ENCODE peak calls at places on chromosomes 2 and 18, in four cellular contexts. V is CD8-positive, alpha-beta memory T cell; R is BE2C; S is aorta. M is an unnamed sample. For H3K4me1, the result is how much of the 10 kb centered on the place peaks cover.

GRCh38 chr2:133600231-133600630 is 32.0 kb upstream of the NCKAP5 start:
- DNase-seq in V (no peak), R (no peak), S (no peak), M (no peak)

GRCh38 chr18:41121116-41121826 is 833.8 kb upstream of the PIK3C3 start:
- DNase-seq in R (no peak), V (no peak), S (no peak), M (no peak)

GRCh38 chr2:45024600-45025291 is 15.5 kb upstream of the SIX2 start:
- DNase-seq in S (peak), R (no peak), V (no peak), M (no peak)

GRCh38 chr2:235616846-235617245 is 123.0 kb downstream of the AGAP1 start:
- DNase-seq in V (no peak), R (no peak), S (no peak), M (no peak)

GRCh38 chr2:127079358-127079920 is 27.5 kb downstream of the BIN1 start:
- DNase-seq in V (no peak), R (no peak), S (no peak), M (no peak)

GRCh38 chr2:181953773-181954537 is 31.7 kb upstream of the PPP1R1C start:
- DNase-seq in R (peak), S (peak), V (peak), M (no peak)

GRCh38 chr2:37529830-37530452 is 141.5 kb downstream of the CDC42EP3 start:
- DNase-seq in S (no peak), R (no peak), V (no peak), M (no peak)

GRCh38 chr2:28356095-28356911 is 36.4 kb upstream of the FOSL2 start:
- DNase-seq in V (no peak), R (peak), S (peak), M (peak)

GRCh38 chr2:207226671-207227061 is 60.9 kb upstream of the KLF7 start:
- DNase-seq in S (no peak), R (no peak), V (no peak), M (no peak)

GRCh38 chr2:144078091-144078490 is 441.8 kb downstream of the ZEB2 start:
- DNase-seq in R (no peak), S (no peak), V (no peak), M (no peak)

GRCh38 chr2:20203072-20203471 is 21.9 kb downstream of the SDC1 start:
- DNase-seq in R (no peak), S (no peak), V (no peak), M (no peak)

GRCh38 chr2:44753552-44754285 is 187.8 kb upstream of the SIX3 start:
- DNase-seq in V (no peak), R (peak), S (no peak), M (no peak)

GRCh38 chr2:20314562-20315521 is 35.8 kb downstream of the PUM2 start:
- DNase-seq in S (no peak), V (no peak), R (no peak), M (no peak)

GRCh38 chr2:197075754-197076337 is 149.3 kb upstream of the PGAP1 start:
- DNase-seq in V (no peak), R (peak), S (no peak), M (no peak)

GRCh38 chr18:12246849-12247808 is 7.0 kb upstream of the CIDEA start:
- DNase-seq in V (no peak), S (no peak), R (no peak), M (no peak)

GRCh38 chr18:30903566-30903965 is 139.0 kb downstream of the DSC3 start:
- DNase-seq in R (no peak), V (no peak), S (no peak), M (no peak)

GRCh38 chr2:168645696-168646095 is 156.7 kb upstream of the NOSTRIN start:
- DNase-seq in V (no peak), R (no peak), S (no peak), M (no peak)

GRCh38 chr2:196376984-196377877 is 205.9 kb upstream of the STK17B start:
- DNase-seq in V (no peak), R (no peak), S (no peak), M (no peak)

GRCh38 chr2:146457221-146457620 is 1387.6 kb upstream of the ACVR2A start:
- DNase-seq in V (no peak), S (no peak), R (no peak), M (no peak)

GRCh38 chr18:26547302-26548143 is 830 bp downstream of the KCTD1 start:
- DNase-seq in R (peak), V (peak), S (peak), M (peak)

GRCh38 chr2:98388601-98389247 is 42.5 kb downstream of the CNGA3 start:
- DNase-seq in S (no peak), V (no peak), R (no peak), M (no peak)

GRCh38 chr2:11292464-11293255 is 51.8 kb downstream of the ROCK2 start:
- DNase-seq in R (no peak), S (no peak), V (no peak), M (no peak)

GRCh38 chr2:60735496-60736250 is 20.4 kb upstream of the PAPOLG start:
- DNase-seq in S (no peak), V (peak), R (no peak), M (no peak)

GRCh38 chr2:57899898-57900297 is 146.7 kb upstream of the VRK2 start:
- DNase-seq in S (no peak), R (no peak), V (no peak), M (no peak)

GRCh38 chr2:231295363-231295655 is 96.9 kb downstream of the ARMC9 start:
- DNase-seq in V (no peak), S (no peak), R (no peak), M (no peak)

GRCh38 chr2:231296401-231296800 is 98.0 kb downstream of the ARMC9 start:
- DNase-seq in R (no peak), V (no peak), S (no peak), M (no peak)

GRCh38 chr2:231294116-231294515 is 95.7 kb downstream of the ARMC9 start:
- DNase-seq in R (no peak), V (no peak), S (no peak), M (no peak)

GRCh38 chr2:231293163-231293562 is 94.7 kb downstream of the ARMC9 start:
- DNase-seq in V (no peak), S (no peak), R (no peak), M (no peak)

GRCh38 chr2:231294578-231295362 is 96.3 kb downstream of the ARMC9 start:
- DNase-seq in S (no peak), V (no peak), R (no peak), M (no peak)
- H3K4me1 ChIP-seq in S (under half), V (under half), R (under half), M (under half)

GRCh38 chr18:10289265-10289664 is 165.2 kb upstream of the APCDD1 start:
- DNase-seq in S (no peak), R (no peak), V (no peak), M (no peak)

GRCh38 chr18:10279905-10280658 is 174.4 kb upstream of the APCDD1 start:
- DNase-seq in V (no peak), S (no peak), R (no peak), M (no peak)

GRCh38 chr18:10286580-10287150 is 167.8 kb upstream of the APCDD1 start:
- DNase-seq in R (no peak), V (no peak), S (no peak), M (no peak)

GRCh38 chr18:10284571-10285282 is 169.7 kb upstream of the APCDD1 start:
- DNase-seq in R (no peak), S (no peak), V (no peak), M (no peak)

DNA sequence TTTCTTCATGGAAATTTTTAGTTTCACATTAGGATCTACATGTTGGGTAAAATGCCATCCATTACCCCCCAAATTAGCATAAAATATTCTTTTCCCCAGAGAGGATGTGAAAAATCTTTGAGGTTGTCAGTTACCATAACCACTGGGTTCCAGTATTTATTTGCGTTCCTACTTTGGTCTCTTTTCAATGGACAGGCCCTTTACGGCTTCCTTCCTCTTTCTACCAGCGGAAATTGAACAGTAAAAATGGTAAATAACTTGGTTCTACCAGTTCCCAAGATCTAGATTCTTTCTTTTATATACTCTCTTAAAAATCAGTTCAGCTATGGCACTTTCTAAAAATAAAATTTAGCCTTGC is 169.2 kb upstream of the APCDD1 start:
- DNase-seq in S (no peak), R (no peak), V (no peak), M (no peak)
- H3K4me1 ChIP-seq in S (under half), R (under half), V (under half), M (under half)

GRCh38 chr2:219455635-219456034 is 21.0 kb downstream of the SPEG start:
- DNase-seq in R (no peak), S (peak), V (no peak), M (no peak)
- H3K4me1 ChIP-seq in R (half or more), S (under half), V (under half), M (under half)

DNA sequence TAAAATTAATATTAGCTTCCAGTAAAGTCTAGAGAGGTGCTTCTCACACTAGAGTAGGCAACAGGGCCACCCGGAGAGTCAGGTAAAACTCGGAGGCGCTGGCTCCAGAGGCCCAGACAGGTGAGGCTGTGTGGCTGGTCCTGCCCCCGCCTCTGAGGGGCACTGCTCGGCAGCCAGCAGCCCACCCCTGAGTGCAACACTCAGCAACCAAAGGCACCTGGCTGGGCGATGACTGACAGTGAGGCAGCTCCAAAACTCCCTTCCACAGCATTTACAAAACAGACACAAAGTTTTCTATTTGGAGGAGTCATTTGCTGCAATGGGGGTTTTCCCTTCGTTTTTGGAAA is 138.8 kb upstream of the ID2 start:
- DNase-seq in S (no peak), R (no peak), V (no peak), M (no peak)
- H3K4me1 ChIP-seq in S (under half), R (under half), V (half or more), M (half or more)

GRCh38 chr2:32951672-32952071 is 4.9 kb downstream of the LTBP1 start:
- DNase-seq in V (no peak), R (no peak), S (no peak), M (no peak)
- H3K4me1 ChIP-seq in V (under half), R (under half), S (under half), M (under half)

GRCh38 chr18:29160123-29160522 is 983.2 kb upstream of the CDH2 start:
- DNase-seq in S (no peak), R (no peak), V (no peak), M (no peak)
- H3K4me1 ChIP-seq in S (under half), R (under half), V (under half), M (under half)

GRCh38 chr2:1912771-1913170 is 168.5 kb upstream of the PXDN start:
- DNase-seq in V (no peak), S (no peak), R (no peak), M (no peak)
- H3K4me1 ChIP-seq in V (under half), S (under half), R (under half), M (under half)

GRCh38 chr18:45166341-45167108 is 448.8 kb upstream of the SLC14A2 start:
- DNase-seq in R (no peak), V (no peak), S (no peak), M (no peak)

GRCh38 chr18:45161850-45162249 is 453.4 kb upstream of the SLC14A2 start:
- DNase-seq in R (no peak), V (no peak), S (no peak), M (no peak)

GRCh38 chr18:45165871-45166270 is 449.4 kb upstream of the SLC14A2 start:
- DNase-seq in R (no peak), S (no peak), V (no peak), M (no peak)

GRCh38 chr18:45167109-45167551 is 448.1 kb upstream of the SLC14A2 start:
- DNase-seq in R (no peak), S (no peak), V (no peak), M (no peak)

DNA sequence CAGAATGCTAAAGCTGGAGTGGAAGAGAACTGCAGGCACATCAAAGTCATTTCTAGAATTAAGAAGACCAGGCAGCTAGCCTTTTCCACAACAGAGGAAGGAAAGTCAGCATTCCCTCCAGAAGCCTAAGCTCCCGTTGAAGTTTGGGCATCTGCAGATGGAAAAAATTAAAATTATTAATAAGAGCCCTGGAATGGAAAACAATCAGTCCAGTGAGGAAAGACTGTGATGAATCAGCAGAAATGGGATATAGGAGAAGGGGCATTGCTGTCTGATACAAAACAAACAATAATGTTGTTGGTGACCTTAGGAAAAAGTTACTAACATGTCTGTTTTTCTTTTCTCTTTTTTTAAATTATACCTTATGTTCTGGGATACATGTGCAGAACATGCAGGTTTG is 450.7 kb upstream of the SLC14A2 start:
- DNase-seq in V (no peak), S (no peak), R (no peak), M (no peak)
- H3K4me1 ChIP-seq in V (under half), S (under half), R (under half), M (under half)

DNA sequence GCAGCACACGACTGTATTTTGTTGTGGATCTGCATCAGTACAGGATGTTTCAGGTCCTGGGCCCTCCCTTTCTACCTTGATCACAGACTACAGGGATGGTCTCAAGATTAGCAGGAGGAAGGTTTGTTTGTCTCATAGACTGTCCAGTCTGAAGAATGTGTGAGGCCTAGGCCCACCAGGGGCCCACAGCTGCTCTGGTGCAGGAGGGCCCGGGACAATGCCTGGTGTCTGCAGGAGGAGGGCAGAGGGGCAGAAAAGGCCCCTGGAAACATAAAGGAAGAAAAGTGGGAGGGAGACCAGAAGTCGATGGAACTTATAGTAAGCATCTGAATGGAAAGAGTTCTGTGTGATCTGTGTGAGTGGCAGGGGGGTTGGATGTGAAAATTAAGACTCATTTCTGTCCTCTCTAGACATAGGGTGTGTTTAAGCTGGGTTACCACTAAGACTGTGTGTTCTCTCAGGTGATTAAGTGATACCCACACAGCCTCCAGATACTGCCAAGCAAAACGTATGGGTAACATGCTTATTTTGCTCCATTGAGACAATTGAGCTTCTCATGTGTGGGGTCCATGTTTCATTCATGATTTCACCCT is 33.4 kb upstream of the LPIN2 start:
- DNase-seq in R (no peak), V (no peak), S (no peak), M (no peak)
- H3K4me1 ChIP-seq in R (under half), V (under half), S (under half), M (under half)

GRCh38 chr2:120477831-120478481 is 132.0 kb downstream of the INHBB start:
- DNase-seq in S (no peak), R (no peak), V (no peak), M (no peak)
- H3K4me1 ChIP-seq in S (under half), R (under half), V (under half), M (under half)